ENCODE peak calls at places on chromosome 20, in five cellular contexts. One of them, this sample, is unnamed.

GRCh38 chr20:3729811-3730550 is 2.5 kb upstream of the HSPA12B start:
- DNase-seq in A172: peak
- DNase-seq in GOT3: no peak
- DNase-seq in bronchial epithelial cell: no peak
- DNase-seq in stimulated activated CD4-positive, alpha-beta T cell treated with anti-CD3 and anti-CD28 coated beads, Interleukin-2, amount 100 ng/mL, for 48 hours: no peak
- DNase-seq in this sample: no peak

GRCh38 chr20:51489611-51490010 is 52.9 kb downstream of the NFATC2 start:
- DNase-seq in stimulated activated CD4-positive, alpha-beta T cell treated with anti-CD3 and anti-CD28 coated beads, Interleukin-2, amount 100 ng/mL, for 48 hours: no peak
- DNase-seq in A172: no peak
- DNase-seq in bronchial epithelial cell: peak
- DNase-seq in GOT3: no peak
- DNase-seq in this sample: no peak

GRCh38 chr20:23122959-23123655 is 37.0 kb upstream of the CD93 start:
- DNase-seq in bronchial epithelial cell: no peak
- DNase-seq in GOT3: no peak
- DNase-seq in A172: no peak
- DNase-seq in stimulated activated CD4-positive, alpha-beta T cell treated with anti-CD3 and anti-CD28 coated beads, Interleukin-2, amount 100 ng/mL, for 48 hours: no peak
- DNase-seq in this sample: no peak

GRCh38 chr20:40883097-40883496 is 145.5 kb upstream of the TOP1 start:
- DNase-seq in stimulated activated CD4-positive, alpha-beta T cell treated with anti-CD3 and anti-CD28 coated beads, Interleukin-2, amount 100 ng/mL, for 48 hours: no peak
- DNase-seq in bronchial epithelial cell: no peak
- DNase-seq in A172: no peak
- DNase-seq in GOT3: no peak
- DNase-seq in this sample: no peak

GRCh38 chr20:62953839-62954703 is 1.6 kb downstream of the SLC17A9 start:
- DNase-seq in GOT3: no peak
- DNase-seq in stimulated activated CD4-positive, alpha-beta T cell treated with anti-CD3 and anti-CD28 coated beads, Interleukin-2, amount 100 ng/mL, for 48 hours: peak
- DNase-seq in bronchial epithelial cell: peak
- DNase-seq in A172: no peak
- DNase-seq in this sample: peak

GRCh38 chr20:25100914-25101313 is 19.0 kb upstream of the VSX1 start:
- DNase-seq in A172: no peak
- DNase-seq in GOT3: no peak
- DNase-seq in stimulated activated CD4-positive, alpha-beta T cell treated with anti-CD3 and anti-CD28 coated beads, Interleukin-2, amount 100 ng/mL, for 48 hours: no peak
- DNase-seq in bronchial epithelial cell: no peak
- DNase-seq in this sample: no peak

GRCh38 chr20:41182296-41183212 is 45.2 kb downstream of the PLCG1 start:
- DNase-seq in GOT3: no peak
- DNase-seq in stimulated activated CD4-positive, alpha-beta T cell treated with anti-CD3 and anti-CD28 coated beads, Interleukin-2, amount 100 ng/mL, for 48 hours: no peak
- DNase-seq in A172: no peak
- DNase-seq in bronchial epithelial cell: peak
- DNase-seq in this sample: peak

GRCh38 chr20:23083553-23084220 is 2.4 kb downstream of the CD93 start:
- DNase-seq in stimulated activated CD4-positive, alpha-beta T cell treated with anti-CD3 and anti-CD28 coated beads, Interleukin-2, amount 100 ng/mL, for 48 hours: no peak
- DNase-seq in GOT3: no peak
- DNase-seq in A172: no peak
- DNase-seq in bronchial epithelial cell: no peak
- DNase-seq in this sample: no peak

GRCh38 chr20:6671829-6672228 is 95.7 kb upstream of the BMP2 start:
- DNase-seq in bronchial epithelial cell: peak
- DNase-seq in stimulated activated CD4-positive, alpha-beta T cell treated with anti-CD3 and anti-CD28 coated beads, Interleukin-2, amount 100 ng/mL, for 48 hours: no peak
- DNase-seq in A172: no peak
- DNase-seq in GOT3: no peak
- DNase-seq in this sample: no peak

GRCh38 chr20:57499676-57500075 is 25.3 kb downstream of the CTCFL start:
- DNase-seq in A172: no peak
- DNase-seq in stimulated activated CD4-positive, alpha-beta T cell treated with anti-CD3 and anti-CD28 coated beads, Interleukin-2, amount 100 ng/mL, for 48 hours: no peak
- DNase-seq in bronchial epithelial cell: peak
- DNase-seq in GOT3: no peak
- DNase-seq in this sample: no peak

GRCh38 chr20:62020935-62021701 is 44.6 kb downstream of the TAF4 start:
- DNase-seq in bronchial epithelial cell: no peak
- DNase-seq in A172: no peak
- DNase-seq in GOT3: no peak
- DNase-seq in stimulated activated CD4-positive, alpha-beta T cell treated with anti-CD3 and anti-CD28 coated beads, Interleukin-2, amount 100 ng/mL, for 48 hours: no peak
- DNase-seq in this sample: no peak

GRCh38 chr20:36064661-36065426 is 89.7 kb upstream of the EPB41L1 start:
- DNase-seq in stimulated activated CD4-positive, alpha-beta T cell treated with anti-CD3 and anti-CD28 coated beads, Interleukin-2, amount 100 ng/mL, for 48 hours: peak
- DNase-seq in A172: peak
- DNase-seq in GOT3: peak
- DNase-seq in bronchial epithelial cell: peak
- DNase-seq in this sample: peak

GRCh38 chr20:47810686-47811347 is 25.5 kb upstream of the SULF2 start:
- DNase-seq in stimulated activated CD4-positive, alpha-beta T cell treated with anti-CD3 and anti-CD28 coated beads, Interleukin-2, amount 100 ng/mL, for 48 hours: no peak
- DNase-seq in A172: no peak
- DNase-seq in GOT3: no peak
- DNase-seq in bronchial epithelial cell: no peak
- DNase-seq in this sample: no peak

GRCh38 chr20:54132612-54133433 is 41.0 kb downstream of the CYP24A1 start:
- DNase-seq in GOT3: peak
- DNase-seq in A172: peak
- DNase-seq in stimulated activated CD4-positive, alpha-beta T cell treated with anti-CD3 and anti-CD28 coated beads, Interleukin-2, amount 100 ng/mL, for 48 hours: no peak
- DNase-seq in bronchial epithelial cell: peak
- DNase-seq in this sample: peak

GRCh38 chr20:63161176-63161651 is 54.7 kb downstream of the YTHDF1 start:
- DNase-seq in stimulated activated CD4-positive, alpha-beta T cell treated with anti-CD3 and anti-CD28 coated beads, Interleukin-2, amount 100 ng/mL, for 48 hours: no peak
- DNase-seq in A172: no peak
- DNase-seq in GOT3: no peak
- DNase-seq in bronchial epithelial cell: no peak
- DNase-seq in this sample: no peak

GRCh38 chr20:24676978-24677370 is 207.5 kb downstream of the SYNDIG1 start:
- DNase-seq in stimulated activated CD4-positive, alpha-beta T cell treated with anti-CD3 and anti-CD28 coated beads, Interleukin-2, amount 100 ng/mL, for 48 hours: no peak
- DNase-seq in A172: no peak
- DNase-seq in bronchial epithelial cell: no peak
- DNase-seq in GOT3: no peak
- DNase-seq in this sample: no peak

GRCh38 chr20:51327251-51327841 is 215.2 kb downstream of the NFATC2 start:
- DNase-seq in A172: no peak
- DNase-seq in bronchial epithelial cell: peak
- DNase-seq in GOT3: peak
- DNase-seq in stimulated activated CD4-positive, alpha-beta T cell treated with anti-CD3 and anti-CD28 coated beads, Interleukin-2, amount 100 ng/mL, for 48 hours: no peak
- DNase-seq in this sample: no peak

GRCh38 chr20:61871913-61872312 is 193.8 kb downstream of the TAF4 start:
- DNase-seq in GOT3: no peak
- DNase-seq in bronchial epithelial cell: no peak
- DNase-seq in A172: no peak
- DNase-seq in stimulated activated CD4-positive, alpha-beta T cell treated with anti-CD3 and anti-CD28 coated beads, Interleukin-2, amount 100 ng/mL, for 48 hours: no peak
- DNase-seq in this sample: no peak

GRCh38 chr20:62360854-62361798 is 6.0 kb downstream of the LAMA5 start:
- DNase-seq in A172: peak
- DNase-seq in stimulated activated CD4-positive, alpha-beta T cell treated with anti-CD3 and anti-CD28 coated beads, Interleukin-2, amount 100 ng/mL, for 48 hours: no peak
- DNase-seq in GOT3: no peak
- DNase-seq in bronchial epithelial cell: no peak
- DNase-seq in this sample: no peak

GRCh38 chr20:61186771-61187170 is 65.3 kb upstream of the CDH4 start:
- DNase-seq in bronchial epithelial cell: peak
- DNase-seq in A172: no peak
- DNase-seq in GOT3: no peak
- DNase-seq in stimulated activated CD4-positive, alpha-beta T cell treated with anti-CD3 and anti-CD28 coated beads, Interleukin-2, amount 100 ng/mL, for 48 hours: no peak
- DNase-seq in this sample: no peak

GRCh38 chr20:44618318-44618731 is 33.2 kb downstream of the ADA start:
- DNase-seq in stimulated activated CD4-positive, alpha-beta T cell treated with anti-CD3 and anti-CD28 coated beads, Interleukin-2, amount 100 ng/mL, for 48 hours: no peak
- DNase-seq in bronchial epithelial cell: no peak
- DNase-seq in A172: no peak
- DNase-seq in GOT3: no peak
- DNase-seq in this sample: no peak

GRCh38 chr20:24027229-24027628 is 38.6 kb upstream of the GGTLC1 start:
- DNase-seq in bronchial epithelial cell: peak
- DNase-seq in stimulated activated CD4-positive, alpha-beta T cell treated with anti-CD3 and anti-CD28 coated beads, Interleukin-2, amount 100 ng/mL, for 48 hours: peak
- DNase-seq in GOT3: no peak
- DNase-seq in A172: peak
- DNase-seq in this sample: no peak

GRCh38 chr20:32449057-32449889 is 91.1 kb downstream of the ASXL1 start:
- DNase-seq in stimulated activated CD4-positive, alpha-beta T cell treated with anti-CD3 and anti-CD28 coated beads, Interleukin-2, amount 100 ng/mL, for 48 hours: no peak
- DNase-seq in GOT3: no peak
- DNase-seq in A172: no peak
- DNase-seq in bronchial epithelial cell: no peak
- DNase-seq in this sample: no peak

GRCh38 chr20:58523072-58523681 is 8.0 kb upstream of the APCDD1L start:
- DNase-seq in stimulated activated CD4-positive, alpha-beta T cell treated with anti-CD3 and anti-CD28 coated beads, Interleukin-2, amount 100 ng/mL, for 48 hours: no peak
- DNase-seq in A172: peak
- DNase-seq in bronchial epithelial cell: peak
- DNase-seq in GOT3: no peak
- DNase-seq in this sample: peak

GRCh38 chr20:41476446-41476845 is 109.8 kb upstream of the EMILIN3 start:
- DNase-seq in bronchial epithelial cell: no peak
- DNase-seq in stimulated activated CD4-positive, alpha-beta T cell treated with anti-CD3 and anti-CD28 coated beads, Interleukin-2, amount 100 ng/mL, for 48 hours: no peak
- DNase-seq in A172: no peak
- DNase-seq in GOT3: no peak
- DNase-seq in this sample: no peak

GRCh38 chr20:1872456-1873183 is 22.6 kb upstream of the SIRPA start:
- DNase-seq in stimulated activated CD4-positive, alpha-beta T cell treated with anti-CD3 and anti-CD28 coated beads, Interleukin-2, amount 100 ng/mL, for 48 hours: no peak
- DNase-seq in GOT3: no peak
- DNase-seq in bronchial epithelial cell: peak
- DNase-seq in A172: no peak
- DNase-seq in this sample: no peak

GRCh38 chr20:21018576-21018975 is 87.6 kb downstream of the LINC00237 start:
- DNase-seq in A172: no peak
- DNase-seq in GOT3: no peak
- DNase-seq in bronchial epithelial cell: no peak
- DNase-seq in stimulated activated CD4-positive, alpha-beta T cell treated with anti-CD3 and anti-CD28 coated beads, Interleukin-2, amount 100 ng/mL, for 48 hours: no peak
- DNase-seq in this sample: no peak

GRCh38 chr20:48875914-48876240 is 45.6 kb upstream of the ARFGEF2 start:
- DNase-seq in stimulated activated CD4-positive, alpha-beta T cell treated with anti-CD3 and anti-CD28 coated beads, Interleukin-2, amount 100 ng/mL, for 48 hours: no peak
- DNase-seq in A172: peak
- DNase-seq in GOT3: no peak
- DNase-seq in bronchial epithelial cell: peak
- DNase-seq in this sample: no peak

GRCh38 chr20:50029697-50030428 is 47.1 kb downstream of the SNAI1 start:
- DNase-seq in A172: peak
- DNase-seq in bronchial epithelial cell: peak
- DNase-seq in stimulated activated CD4-positive, alpha-beta T cell treated with anti-CD3 and anti-CD28 coated beads, Interleukin-2, amount 100 ng/mL, for 48 hours: no peak
- DNase-seq in GOT3: peak
- DNase-seq in this sample: peak

GRCh38 chr20:10659651-10660601 is 13.9 kb downstream of the JAG1 start:
- DNase-seq in stimulated activated CD4-positive, alpha-beta T cell treated with anti-CD3 and anti-CD28 coated beads, Interleukin-2, amount 100 ng/mL, for 48 hours: no peak
- DNase-seq in GOT3: no peak
- DNase-seq in A172: no peak
- DNase-seq in bronchial epithelial cell: no peak
- DNase-seq in this sample: peak

GRCh38 chr20:19775353-19776201 is 17.5 kb downstream of the RIN2 start:
- DNase-seq in GOT3: no peak
- DNase-seq in A172: no peak
- DNase-seq in stimulated activated CD4-positive, alpha-beta T cell treated with anti-CD3 and anti-CD28 coated beads, Interleukin-2, amount 100 ng/mL, for 48 hours: no peak
- DNase-seq in bronchial epithelial cell: no peak
- DNase-seq in this sample: peak

GRCh38 chr20:36555248-36555647 is 13.9 kb downstream of the MYL9 start:
- DNase-seq in bronchial epithelial cell: no peak
- DNase-seq in stimulated activated CD4-positive, alpha-beta T cell treated with anti-CD3 and anti-CD28 coated beads, Interleukin-2, amount 100 ng/mL, for 48 hours: no peak
- DNase-seq in GOT3: no peak
- DNase-seq in A172: no peak
- DNase-seq in this sample: no peak

GRCh38 chr20:17647391-17648305 is 34.4 kb downstream of the RRBP1 start:
- DNase-seq in stimulated activated CD4-positive, alpha-beta T cell treated with anti-CD3 and anti-CD28 coated beads, Interleukin-2, amount 100 ng/mL, for 48 hours: no peak
- DNase-seq in bronchial epithelial cell: no peak
- DNase-seq in A172: no peak
- DNase-seq in GOT3: no peak
- DNase-seq in this sample: no peak

GRCh38 chr20:24899153-24899552 is 49.9 kb upstream of the CST7 start:
- DNase-seq in stimulated activated CD4-positive, alpha-beta T cell treated with anti-CD3 and anti-CD28 coated beads, Interleukin-2, amount 100 ng/mL, for 48 hours: no peak
- DNase-seq in bronchial epithelial cell: no peak
- DNase-seq in A172: no peak
- DNase-seq in GOT3: no peak
- DNase-seq in this sample: no peak

GRCh38 chr20:20369353-20370086 is 1.6 kb downstream of the INSM1 start:
- DNase-seq in A172: no peak
- DNase-seq in GOT3: no peak
- DNase-seq in stimulated activated CD4-positive, alpha-beta T cell treated with anti-CD3 and anti-CD28 coated beads, Interleukin-2, amount 100 ng/mL, for 48 hours: peak
- DNase-seq in bronchial epithelial cell: peak
- DNase-seq in this sample: no peak

GRCh38 chr20:62117658-62118057 is 4.6 kb upstream of the LSM14B start:
- DNase-seq in GOT3: no peak
- DNase-seq in stimulated activated CD4-positive, alpha-beta T cell treated with anti-CD3 and anti-CD28 coated beads, Interleukin-2, amount 100 ng/mL, for 48 hours: no peak
- DNase-seq in bronchial epithelial cell: no peak
- DNase-seq in A172: no peak
- DNase-seq in this sample: no peak

GRCh38 chr20:24605937-24606455 is 136.6 kb downstream of the SYNDIG1 start:
- DNase-seq in GOT3: no peak
- DNase-seq in bronchial epithelial cell: no peak
- DNase-seq in A172: no peak
- DNase-seq in stimulated activated CD4-positive, alpha-beta T cell treated with anti-CD3 and anti-CD28 coated beads, Interleukin-2, amount 100 ng/mL, for 48 hours: no peak
- DNase-seq in this sample: no peak

GRCh38 chr20:36820073-36820472 is 46.5 kb upstream of the DSN1 start:
- DNase-seq in stimulated activated CD4-positive, alpha-beta T cell treated with anti-CD3 and anti-CD28 coated beads, Interleukin-2, amount 100 ng/mL, for 48 hours: no peak
- DNase-seq in A172: no peak
- DNase-seq in bronchial epithelial cell: no peak
- DNase-seq in GOT3: no peak
- DNase-seq in this sample: no peak